ENCODE peak calls at places on chromosomes 7 and 10, in four cellular contexts. One of them, this sample, is unnamed.

GRCh38 chr7:95840953-95841950 is 68.9 kb downstream of the DYNC1I1 start:
- DNase-seq in dorsolateral prefrontal cortex: no peak
- DNase-seq in fibroblast of pulmonary artery: no peak
- DNase-seq in MCF 10A: peak
- DNase-seq in this sample: no peak

GRCh38 chr7:100875356-100875751 is 451 bp downstream of the SRRT start:
- DNase-seq in dorsolateral prefrontal cortex: no peak
- DNase-seq in fibroblast of pulmonary artery: no peak
- DNase-seq in MCF 10A: peak
- DNase-seq in this sample: peak

GRCh38 chr7:75842836-75843446 is 29.3 kb upstream of the CCL24 start:
- DNase-seq in dorsolateral prefrontal cortex: no peak
- DNase-seq in fibroblast of pulmonary artery: peak
- DNase-seq in MCF 10A: peak
- DNase-seq in this sample: no peak

GRCh38 chr10:6590100-6590499 is 10.0 kb upstream of the PRKCQ start:
- DNase-seq in dorsolateral prefrontal cortex: no peak
- DNase-seq in fibroblast of pulmonary artery: no peak
- DNase-seq in MCF 10A: no peak
- DNase-seq in this sample: no peak

GRCh38 chr10:85786401-85786899 is 580.1 kb downstream of the GRID1 start:
- DNase-seq in dorsolateral prefrontal cortex: no peak
- DNase-seq in fibroblast of pulmonary artery: no peak
- DNase-seq in MCF 10A: no peak
- DNase-seq in this sample: peak

GRCh38 chr7:138127996-138128395 is 51.7 kb downstream of the AKR1D1 start:
- DNase-seq in dorsolateral prefrontal cortex: no peak
- DNase-seq in fibroblast of pulmonary artery: no peak
- DNase-seq in MCF 10A: no peak
- DNase-seq in this sample: no peak

GRCh38 chr7:134065415-134065814 is 61.7 kb upstream of the LRGUK start:
- DNase-seq in dorsolateral prefrontal cortex: no peak
- DNase-seq in fibroblast of pulmonary artery: no peak
- DNase-seq in MCF 10A: no peak
- DNase-seq in this sample: no peak

GRCh38 chr7:25949672-25950487 is 202.1 kb upstream of the NFE2L3 start:
- DNase-seq in dorsolateral prefrontal cortex: no peak
- DNase-seq in fibroblast of pulmonary artery: no peak
- DNase-seq in MCF 10A: no peak
- DNase-seq in this sample: peak

GRCh38 chr7:94374231-94374630 is 20.5 kb upstream of the COL1A2 start:
- DNase-seq in dorsolateral prefrontal cortex: no peak
- DNase-seq in fibroblast of pulmonary artery: peak
- DNase-seq in MCF 10A: peak
- DNase-seq in this sample: peak

GRCh38 chr10:26528715-26529393 is 90.7 kb downstream of the APBB1IP start:
- DNase-seq in dorsolateral prefrontal cortex: no peak
- DNase-seq in fibroblast of pulmonary artery: no peak
- DNase-seq in MCF 10A: no peak
- DNase-seq in this sample: no peak

GRCh38 chr10:102948163-102948562 is 30.1 kb downstream of the CNNM2 start:
- DNase-seq in dorsolateral prefrontal cortex: no peak
- DNase-seq in fibroblast of pulmonary artery: no peak
- DNase-seq in MCF 10A: no peak
- DNase-seq in this sample: no peak

GRCh38 chr10:14605231-14605925 is 169.3 kb downstream of the FAM107B start:
- DNase-seq in dorsolateral prefrontal cortex: no peak
- DNase-seq in fibroblast of pulmonary artery: peak
- DNase-seq in MCF 10A: peak
- DNase-seq in this sample: no peak

GRCh38 chr7:130369110-130369711 is 11.1 kb upstream of the CPA1 start:
- DNase-seq in dorsolateral prefrontal cortex: no peak
- DNase-seq in fibroblast of pulmonary artery: peak
- DNase-seq in MCF 10A: peak
- DNase-seq in this sample: no peak

GRCh38 chr7:4794591-4795350 is 19.3 kb downstream of the AP5Z1 start:
- DNase-seq in dorsolateral prefrontal cortex: no peak
- DNase-seq in fibroblast of pulmonary artery: no peak
- DNase-seq in MCF 10A: no peak
- DNase-seq in this sample: no peak

GRCh38 chr7:24609570-24609969 is 36.3 kb downstream of the PALS2 start:
- DNase-seq in dorsolateral prefrontal cortex: no peak
- DNase-seq in fibroblast of pulmonary artery: no peak
- DNase-seq in MCF 10A: no peak
- DNase-seq in this sample: no peak

GRCh38 chr7:16811555-16811954 is 6.8 kb upstream of the AGR2 start:
- DNase-seq in dorsolateral prefrontal cortex: no peak
- DNase-seq in fibroblast of pulmonary artery: peak
- DNase-seq in MCF 10A: peak
- DNase-seq in this sample: no peak

GRCh38 chr7:2309889-2310331 is 4.3 kb downstream of the SNX8 start:
- DNase-seq in dorsolateral prefrontal cortex: no peak
- DNase-seq in fibroblast of pulmonary artery: peak
- DNase-seq in MCF 10A: peak
- DNase-seq in this sample: no peak

GRCh38 chr10:96387151-96387550 is 28.3 kb upstream of the OPALIN start:
- DNase-seq in dorsolateral prefrontal cortex: no peak
- DNase-seq in fibroblast of pulmonary artery: no peak
- DNase-seq in MCF 10A: no peak
- DNase-seq in this sample: no peak

GRCh38 chr7:130154131-130154500 is 51.1 kb downstream of the TMEM209 start:
- DNase-seq in dorsolateral prefrontal cortex: no peak
- DNase-seq in fibroblast of pulmonary artery: no peak
- DNase-seq in MCF 10A: peak
- DNase-seq in this sample: no peak

GRCh38 chr7:17530741-17531417 is 232.4 kb downstream of the AHR start:
- DNase-seq in dorsolateral prefrontal cortex: no peak
- DNase-seq in fibroblast of pulmonary artery: peak
- DNase-seq in MCF 10A: peak
- DNase-seq in this sample: no peak

GRCh38 chr10:6174201-6174874 is 28.4 kb upstream of the PFKFB3 start:
- DNase-seq in dorsolateral prefrontal cortex: no peak
- DNase-seq in fibroblast of pulmonary artery: no peak
- DNase-seq in MCF 10A: no peak
- DNase-seq in this sample: no peak

GRCh38 chr7:40469481-40469880 is 334.7 kb downstream of the SUGCT start:
- DNase-seq in dorsolateral prefrontal cortex: no peak
- DNase-seq in fibroblast of pulmonary artery: peak
- DNase-seq in MCF 10A: no peak
- DNase-seq in this sample: no peak

GRCh38 chr7:154915600-154915999 is 87.3 kb downstream of the PAXIP1 start:
- DNase-seq in dorsolateral prefrontal cortex: no peak
- DNase-seq in fibroblast of pulmonary artery: no peak
- DNase-seq in MCF 10A: no peak
- DNase-seq in this sample: no peak

GRCh38 chr7:141649865-141650499 is 52.0 kb downstream of the DENND11 start:
- DNase-seq in dorsolateral prefrontal cortex: peak
- DNase-seq in fibroblast of pulmonary artery: peak
- DNase-seq in MCF 10A: peak
- DNase-seq in this sample: peak

GRCh38 chr7:127683776-127684681 is 32.0 kb downstream of the SND1 start:
- DNase-seq in dorsolateral prefrontal cortex: no peak
- DNase-seq in fibroblast of pulmonary artery: peak
- DNase-seq in MCF 10A: no peak
- DNase-seq in this sample: no peak

GRCh38 chr10:49629286-49629915 is 15.6 kb downstream of the CHAT start:
- DNase-seq in dorsolateral prefrontal cortex: no peak
- DNase-seq in fibroblast of pulmonary artery: no peak
- DNase-seq in MCF 10A: no peak
- DNase-seq in this sample: peak

GRCh38 chr10:92239600-92240288 is 51.1 kb downstream of the CPEB3 start:
- DNase-seq in dorsolateral prefrontal cortex: peak
- DNase-seq in fibroblast of pulmonary artery: peak
- DNase-seq in MCF 10A: peak
- DNase-seq in this sample: peak

GRCh38 chr7:129271500-129272355 is 46.9 kb downstream of the AHCYL2 start:
- DNase-seq in dorsolateral prefrontal cortex: peak
- DNase-seq in fibroblast of pulmonary artery: peak
- DNase-seq in MCF 10A: peak
- DNase-seq in this sample: peak

GRCh38 chr7:98357751-98358161 is 43.1 kb downstream of the BAIAP2L1 start:
- DNase-seq in dorsolateral prefrontal cortex: no peak
- DNase-seq in fibroblast of pulmonary artery: peak
- DNase-seq in MCF 10A: peak
- DNase-seq in this sample: no peak

GRCh38 chr10:1069680-1070079 is 13.5 kb downstream of the WDR37 start:
- DNase-seq in dorsolateral prefrontal cortex: no peak
- DNase-seq in fibroblast of pulmonary artery: no peak
- DNase-seq in MCF 10A: no peak
- DNase-seq in this sample: no peak

GRCh38 chr10:129548534-129549130 is 81.6 kb downstream of the MGMT start:
- DNase-seq in dorsolateral prefrontal cortex: no peak
- DNase-seq in fibroblast of pulmonary artery: no peak
- DNase-seq in MCF 10A: no peak
- DNase-seq in this sample: no peak

GRCh38 chr7:74505426-74506328 is 52.0 kb downstream of the GTF2IRD1 start:
- DNase-seq in dorsolateral prefrontal cortex: no peak
- DNase-seq in fibroblast of pulmonary artery: no peak
- DNase-seq in MCF 10A: no peak
- DNase-seq in this sample: no peak

DNA sequence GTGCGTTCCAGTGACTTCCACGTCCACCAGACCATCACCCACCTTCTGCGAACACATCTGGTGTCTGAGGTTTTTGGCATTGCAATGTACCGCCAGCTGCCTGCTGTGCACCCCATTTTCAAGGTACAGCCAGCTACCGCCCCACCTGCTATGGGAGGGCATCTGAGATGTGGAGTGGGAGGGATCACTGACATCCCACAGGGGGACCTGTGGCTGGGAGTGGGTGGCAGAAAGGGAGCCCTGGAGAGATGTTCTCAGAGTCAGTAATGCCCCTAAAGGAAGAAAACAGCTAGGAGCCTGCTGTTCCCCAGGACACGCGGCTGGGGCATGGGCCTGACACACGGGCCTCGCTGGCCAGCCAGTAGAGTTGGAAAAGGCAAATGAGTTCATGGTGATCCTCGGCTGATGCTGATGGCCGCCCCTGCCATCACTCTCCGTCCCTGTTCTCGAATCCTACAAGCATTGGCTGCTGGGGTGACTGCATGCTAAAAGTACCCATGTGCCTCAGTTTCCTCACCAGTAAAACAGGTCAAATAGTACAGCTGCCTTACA is 66.6 kb downstream of the ALOX5 start:
- DNase-seq in dorsolateral prefrontal cortex: no peak
- DNase-seq in fibroblast of pulmonary artery: no peak
- DNase-seq in MCF 10A: no peak
- DNase-seq in this sample: no peak
- TF ChIP-seq CTCF in dorsolateral prefrontal cortex: no peak
- TF ChIP-seq CTCF in fibroblast of pulmonary artery: no peak
- TF ChIP-seq CTCF in MCF 10A: no peak
- TF ChIP-seq CTCF in this sample: no peak

GRCh38 chr7:101943306-101943705 is 125.9 kb downstream of the CUX1 start:
- DNase-seq in dorsolateral prefrontal cortex: no peak
- DNase-seq in fibroblast of pulmonary artery: no peak
- DNase-seq in MCF 10A: no peak
- DNase-seq in this sample: no peak
- TF ChIP-seq CTCF in dorsolateral prefrontal cortex: no peak
- TF ChIP-seq CTCF in fibroblast of pulmonary artery: no peak
- TF ChIP-seq CTCF in MCF 10A: no peak
- TF ChIP-seq CTCF in this sample: no peak

GRCh38 chr7:139901840-139902370 is 72.8 kb downstream of the TBXAS1 start:
- DNase-seq in dorsolateral prefrontal cortex: no peak
- DNase-seq in fibroblast of pulmonary artery: no peak
- DNase-seq in MCF 10A: no peak
- DNase-seq in this sample: no peak

GRCh38 chr7:139896831-139897230 is 67.8 kb downstream of the TBXAS1 start:
- DNase-seq in dorsolateral prefrontal cortex: no peak
- DNase-seq in fibroblast of pulmonary artery: no peak
- DNase-seq in MCF 10A: no peak
- DNase-seq in this sample: no peak

GRCh38 chr7:139897422-139898085 is 68.5 kb downstream of the TBXAS1 start:
- DNase-seq in dorsolateral prefrontal cortex: no peak
- DNase-seq in fibroblast of pulmonary artery: no peak
- DNase-seq in MCF 10A: no peak
- DNase-seq in this sample: no peak

GRCh38 chr7:139901411-139901810 is 72.3 kb downstream of the TBXAS1 start:
- DNase-seq in dorsolateral prefrontal cortex: no peak
- DNase-seq in fibroblast of pulmonary artery: no peak
- DNase-seq in MCF 10A: no peak
- DNase-seq in this sample: no peak

DNA sequence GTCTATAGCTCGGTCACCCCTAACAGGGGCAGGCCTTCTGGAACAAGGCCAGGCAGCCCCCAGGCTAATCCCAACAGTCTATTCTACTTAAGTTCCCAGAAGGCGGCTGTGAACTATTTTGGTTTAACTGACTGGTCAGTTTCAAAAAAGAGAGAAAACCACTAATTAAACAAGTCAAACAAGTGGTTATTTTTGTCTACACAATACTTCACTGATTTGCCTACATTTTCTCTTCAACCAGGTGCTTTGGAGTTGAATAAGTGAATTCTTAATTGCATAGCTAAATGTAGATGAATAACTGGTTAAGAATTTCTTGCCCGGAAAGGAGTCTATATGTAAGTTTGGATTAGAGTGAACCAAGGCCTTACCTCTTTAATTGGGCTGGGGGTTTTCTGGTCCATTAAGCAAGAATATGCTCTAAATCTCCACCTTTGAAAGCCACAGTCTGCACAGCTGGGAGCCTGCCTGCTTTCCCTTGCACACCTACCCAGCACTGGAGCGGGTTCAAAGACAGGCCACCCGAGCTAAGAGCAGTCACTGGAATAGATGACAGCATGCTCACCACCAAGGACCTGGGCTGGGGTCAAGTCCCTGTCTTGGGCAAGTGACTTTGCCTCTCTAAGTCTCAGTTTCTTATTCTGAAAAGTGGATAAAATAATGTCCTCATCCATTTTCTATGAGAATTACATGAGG is 70.4 kb downstream of the TBXAS1 start:
- DNase-seq in dorsolateral prefrontal cortex: no peak
- DNase-seq in fibroblast of pulmonary artery: no peak
- DNase-seq in MCF 10A: no peak
- DNase-seq in this sample: no peak
- TF ChIP-seq CTCF in dorsolateral prefrontal cortex: no peak
- TF ChIP-seq CTCF in fibroblast of pulmonary artery: no peak
- TF ChIP-seq CTCF in MCF 10A: no peak
- TF ChIP-seq CTCF in this sample: no peak

DNA sequence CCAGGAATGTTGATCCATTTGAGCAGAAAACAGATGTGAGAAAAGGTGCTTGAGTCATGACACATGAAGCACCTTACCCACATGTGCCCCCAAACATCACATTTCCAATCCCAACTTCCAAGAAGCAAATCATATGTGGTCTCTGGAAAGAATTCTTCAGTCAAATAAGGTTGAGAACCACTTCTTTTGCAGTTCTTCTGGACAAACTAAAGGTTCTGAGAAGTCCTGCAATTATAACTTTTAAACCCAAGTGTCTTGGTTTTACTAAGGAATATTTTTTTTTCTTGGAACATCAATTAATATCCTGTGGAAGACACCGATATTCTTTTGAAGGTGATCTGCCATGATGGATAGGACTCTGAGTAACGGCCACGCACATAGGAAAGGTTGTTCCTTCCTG is 151.3 kb downstream of the MYOF start:
- DNase-seq in dorsolateral prefrontal cortex: no peak
- DNase-seq in fibroblast of pulmonary artery: no peak
- DNase-seq in MCF 10A: no peak
- DNase-seq in this sample: no peak
- TF ChIP-seq CTCF in dorsolateral prefrontal cortex: no peak
- TF ChIP-seq CTCF in fibroblast of pulmonary artery: no peak
- TF ChIP-seq CTCF in MCF 10A: no peak
- TF ChIP-seq CTCF in this sample: no peak